ENCODE peak calls at places on chromosomes 3 and 15, in nine cellular contexts. One of them, this sample, is unnamed.

GRCh38 chr15:40454904-40455391 is 14.2 kb downstream of the BAHD1 start:
- DNase-seq in heart left ventricle: no peak
- DNase-seq in skeletal muscle cell: no peak
- DNase-seq in esophagus squamous epithelium: no peak
- DNase-seq in naive thymus-derived CD4-positive, alpha-beta T cell: no peak
- DNase-seq in fibroblast of mammary gland: peak; percentile 68
- DNase-seq in right cardiac atrium: peak; percentile 13
- DNase-seq in thyroid gland: no peak
- DNase-seq in cardiac muscle cell: no peak
- DNase-seq in this sample: peak; percentile 47

GRCh38 chr3:61783993-61784718 is 222.8 kb downstream of the PTPRG start:
- DNase-seq in esophagus squamous epithelium: no peak
- DNase-seq in fibroblast of mammary gland: peak; percentile 87
- DNase-seq in heart left ventricle: no peak
- DNase-seq in thyroid gland: no peak
- DNase-seq in skeletal muscle cell: peak; percentile 58
- DNase-seq in cardiac muscle cell: no peak
- DNase-seq in naive thymus-derived CD4-positive, alpha-beta T cell: no peak
- DNase-seq in right cardiac atrium: no peak
- DNase-seq in this sample: peak; percentile 34

GRCh38 chr3:139288266-139288821 is 55.5 kb upstream of the MRPS22 start:
- DNase-seq in cardiac muscle cell: peak; percentile 44
- DNase-seq in right cardiac atrium: no peak
- DNase-seq in naive thymus-derived CD4-positive, alpha-beta T cell: no peak
- DNase-seq in esophagus squamous epithelium: no peak
- DNase-seq in fibroblast of mammary gland: no peak
- DNase-seq in heart left ventricle: peak; percentile 66
- DNase-seq in skeletal muscle cell: no peak
- DNase-seq in thyroid gland: no peak
- DNase-seq in this sample: no peak

GRCh38 chr3:88784925-88785324 is 322.5 kb upstream of the EPHA3 start:
- DNase-seq in heart left ventricle: no peak
- DNase-seq in right cardiac atrium: no peak
- DNase-seq in naive thymus-derived CD4-positive, alpha-beta T cell: no peak
- DNase-seq in esophagus squamous epithelium: no peak
- DNase-seq in fibroblast of mammary gland: no peak
- DNase-seq in skeletal muscle cell: no peak
- DNase-seq in cardiac muscle cell: no peak
- DNase-seq in thyroid gland: no peak
- DNase-seq in this sample: no peak

GRCh38 chr15:89143503-89144162 is 55.4 kb downstream of the ABHD2 start:
- DNase-seq in fibroblast of mammary gland: peak; percentile 94
- DNase-seq in esophagus squamous epithelium: no peak
- DNase-seq in cardiac muscle cell: no peak
- DNase-seq in skeletal muscle cell: peak; percentile 83
- DNase-seq in naive thymus-derived CD4-positive, alpha-beta T cell: no peak
- DNase-seq in heart left ventricle: no peak
- DNase-seq in right cardiac atrium: no peak
- DNase-seq in thyroid gland: no peak
- DNase-seq in this sample: peak; percentile 95

GRCh38 chr3:13088020-13089006 is 15.1 kb upstream of the IQSEC1 start:
- DNase-seq in fibroblast of mammary gland: no peak
- DNase-seq in naive thymus-derived CD4-positive, alpha-beta T cell: no peak
- DNase-seq in skeletal muscle cell: no peak
- DNase-seq in cardiac muscle cell: no peak
- DNase-seq in esophagus squamous epithelium: no peak
- DNase-seq in right cardiac atrium: no peak
- DNase-seq in thyroid gland: no peak
- DNase-seq in heart left ventricle: peak; percentile 44
- DNase-seq in this sample: no peak

GRCh38 chr3:39415983-39416382 is 9.5 kb downstream of the RPSA start:
- DNase-seq in fibroblast of mammary gland: no peak
- DNase-seq in right cardiac atrium: no peak
- DNase-seq in naive thymus-derived CD4-positive, alpha-beta T cell: no peak
- DNase-seq in skeletal muscle cell: no peak
- DNase-seq in esophagus squamous epithelium: no peak
- DNase-seq in heart left ventricle: no peak
- DNase-seq in thyroid gland: no peak
- DNase-seq in cardiac muscle cell: no peak
- DNase-seq in this sample: no peak

GRCh38 chr3:30970183-30970582 is 75.7 kb upstream of the GADL1 start:
- DNase-seq in fibroblast of mammary gland: peak; percentile 16
- DNase-seq in esophagus squamous epithelium: no peak
- DNase-seq in right cardiac atrium: no peak
- DNase-seq in thyroid gland: no peak
- DNase-seq in skeletal muscle cell: no peak
- DNase-seq in cardiac muscle cell: no peak
- DNase-seq in heart left ventricle: no peak
- DNase-seq in naive thymus-derived CD4-positive, alpha-beta T cell: no peak
- DNase-seq in this sample: peak; percentile 12

GRCh38 chr3:139187154-139187553 is 142.5 kb upstream of the PRR23C start:
- DNase-seq in fibroblast of mammary gland: no peak
- DNase-seq in heart left ventricle: no peak
- DNase-seq in thyroid gland: no peak
- DNase-seq in cardiac muscle cell: peak; percentile 64
- DNase-seq in skeletal muscle cell: no peak
- DNase-seq in esophagus squamous epithelium: no peak
- DNase-seq in naive thymus-derived CD4-positive, alpha-beta T cell: no peak
- DNase-seq in right cardiac atrium: no peak
- DNase-seq in this sample: no peak

GRCh38 chr3:50154840-50155490 is at the start of gene SEMA3F:
- DNase-seq in esophagus squamous epithelium: no peak
- DNase-seq in cardiac muscle cell: peak; percentile 92
- DNase-seq in skeletal muscle cell: no peak
- DNase-seq in fibroblast of mammary gland: peak; percentile 35
- DNase-seq in heart left ventricle: peak; percentile 81
- DNase-seq in thyroid gland: peak; percentile 81
- DNase-seq in naive thymus-derived CD4-positive, alpha-beta T cell: peak; percentile 35
- DNase-seq in right cardiac atrium: peak; percentile 67
- DNase-seq in this sample: peak; percentile 90

GRCh38 chr3:65448120-65448519 is 590.6 kb downstream of the MAGI1 start:
- DNase-seq in right cardiac atrium: no peak
- DNase-seq in fibroblast of mammary gland: no peak
- DNase-seq in heart left ventricle: no peak
- DNase-seq in esophagus squamous epithelium: no peak
- DNase-seq in skeletal muscle cell: no peak
- DNase-seq in naive thymus-derived CD4-positive, alpha-beta T cell: no peak
- DNase-seq in cardiac muscle cell: no peak
- DNase-seq in thyroid gland: no peak
- DNase-seq in this sample: no peak

GRCh38 chr15:54094661-54095060 is 116.4 kb downstream of the UNC13C start:
- DNase-seq in esophagus squamous epithelium: no peak
- DNase-seq in skeletal muscle cell: no peak
- DNase-seq in naive thymus-derived CD4-positive, alpha-beta T cell: no peak
- DNase-seq in cardiac muscle cell: no peak
- DNase-seq in thyroid gland: no peak
- DNase-seq in heart left ventricle: no peak
- DNase-seq in right cardiac atrium: no peak
- DNase-seq in fibroblast of mammary gland: no peak
- DNase-seq in this sample: no peak

GRCh38 chr3:32222950-32223349 is 15.5 kb upstream of the CMTM8 start:
- DNase-seq in heart left ventricle: no peak
- DNase-seq in skeletal muscle cell: no peak
- DNase-seq in cardiac muscle cell: no peak
- DNase-seq in fibroblast of mammary gland: no peak
- DNase-seq in thyroid gland: no peak
- DNase-seq in naive thymus-derived CD4-positive, alpha-beta T cell: no peak
- DNase-seq in right cardiac atrium: no peak
- DNase-seq in esophagus squamous epithelium: no peak
- DNase-seq in this sample: no peak

GRCh38 chr15:74889882-74890768 is at the start of gene MPI:
- DNase-seq in cardiac muscle cell: peak; percentile 92
- DNase-seq in esophagus squamous epithelium: no peak
- DNase-seq in fibroblast of mammary gland: peak; percentile 67
- DNase-seq in right cardiac atrium: peak; percentile 87
- DNase-seq in naive thymus-derived CD4-positive, alpha-beta T cell: peak; percentile 75
- DNase-seq in heart left ventricle: peak; percentile 93
- DNase-seq in skeletal muscle cell: peak; percentile 45
- DNase-seq in thyroid gland: peak; percentile 81
- DNase-seq in this sample: peak; percentile 95

GRCh38 chr3:132354916-132355702 is 37.9 kb downstream of the ACP3 start:
- DNase-seq in heart left ventricle: no peak
- DNase-seq in thyroid gland: no peak
- DNase-seq in esophagus squamous epithelium: no peak
- DNase-seq in skeletal muscle cell: no peak
- DNase-seq in cardiac muscle cell: no peak
- DNase-seq in right cardiac atrium: no peak
- DNase-seq in fibroblast of mammary gland: no peak
- DNase-seq in naive thymus-derived CD4-positive, alpha-beta T cell: no peak
- DNase-seq in this sample: no peak

GRCh38 chr3:45381168-45381852 is 7.1 kb upstream of the LARS2 start:
- DNase-seq in skeletal muscle cell: no peak
- DNase-seq in fibroblast of mammary gland: no peak
- DNase-seq in thyroid gland: no peak
- DNase-seq in esophagus squamous epithelium: no peak
- DNase-seq in heart left ventricle: no peak
- DNase-seq in naive thymus-derived CD4-positive, alpha-beta T cell: no peak
- DNase-seq in right cardiac atrium: no peak
- DNase-seq in cardiac muscle cell: peak; percentile 34
- DNase-seq in this sample: no peak

GRCh38 chr15:96322401-96323249 is 7.9 kb upstream of the NR2F2 start:
- DNase-seq in fibroblast of mammary gland: peak; percentile 43
- DNase-seq in skeletal muscle cell: no peak
- DNase-seq in right cardiac atrium: peak; percentile 58
- DNase-seq in thyroid gland: peak; percentile 5
- DNase-seq in naive thymus-derived CD4-positive, alpha-beta T cell: no peak
- DNase-seq in heart left ventricle: peak; percentile 69
- DNase-seq in esophagus squamous epithelium: no peak
- DNase-seq in cardiac muscle cell: no peak
- DNase-seq in this sample: no peak

GRCh38 chr15:96324192-96324895 is 6.2 kb upstream of the NR2F2 start:
- DNase-seq in esophagus squamous epithelium: no peak
- DNase-seq in right cardiac atrium: peak; percentile 51
- DNase-seq in skeletal muscle cell: no peak
- DNase-seq in cardiac muscle cell: no peak
- DNase-seq in thyroid gland: no peak
- DNase-seq in naive thymus-derived CD4-positive, alpha-beta T cell: no peak
- DNase-seq in fibroblast of mammary gland: peak; percentile 63
- DNase-seq in heart left ventricle: no peak
- DNase-seq in this sample: peak; percentile 52

GRCh38 chr15:96323250-96324162 is 7.0 kb upstream of the NR2F2 start:
- DNase-seq in esophagus squamous epithelium: no peak
- DNase-seq in cardiac muscle cell: no peak
- DNase-seq in right cardiac atrium: no peak
- DNase-seq in thyroid gland: no peak
- DNase-seq in skeletal muscle cell: no peak
- DNase-seq in naive thymus-derived CD4-positive, alpha-beta T cell: no peak
- DNase-seq in fibroblast of mammary gland: no peak
- DNase-seq in heart left ventricle: no peak
- DNase-seq in this sample: no peak

GRCh38 chr15:96321422-96322391 is 8.8 kb upstream of the NR2F2 start:
- DNase-seq in heart left ventricle: peak; percentile 73
- DNase-seq in thyroid gland: peak; percentile 7
- DNase-seq in naive thymus-derived CD4-positive, alpha-beta T cell: no peak
- DNase-seq in cardiac muscle cell: no peak
- DNase-seq in right cardiac atrium: peak; percentile 51
- DNase-seq in skeletal muscle cell: no peak
- DNase-seq in fibroblast of mammary gland: peak; percentile 26
- DNase-seq in esophagus squamous epithelium: no peak
- DNase-seq in this sample: no peak

DNA sequence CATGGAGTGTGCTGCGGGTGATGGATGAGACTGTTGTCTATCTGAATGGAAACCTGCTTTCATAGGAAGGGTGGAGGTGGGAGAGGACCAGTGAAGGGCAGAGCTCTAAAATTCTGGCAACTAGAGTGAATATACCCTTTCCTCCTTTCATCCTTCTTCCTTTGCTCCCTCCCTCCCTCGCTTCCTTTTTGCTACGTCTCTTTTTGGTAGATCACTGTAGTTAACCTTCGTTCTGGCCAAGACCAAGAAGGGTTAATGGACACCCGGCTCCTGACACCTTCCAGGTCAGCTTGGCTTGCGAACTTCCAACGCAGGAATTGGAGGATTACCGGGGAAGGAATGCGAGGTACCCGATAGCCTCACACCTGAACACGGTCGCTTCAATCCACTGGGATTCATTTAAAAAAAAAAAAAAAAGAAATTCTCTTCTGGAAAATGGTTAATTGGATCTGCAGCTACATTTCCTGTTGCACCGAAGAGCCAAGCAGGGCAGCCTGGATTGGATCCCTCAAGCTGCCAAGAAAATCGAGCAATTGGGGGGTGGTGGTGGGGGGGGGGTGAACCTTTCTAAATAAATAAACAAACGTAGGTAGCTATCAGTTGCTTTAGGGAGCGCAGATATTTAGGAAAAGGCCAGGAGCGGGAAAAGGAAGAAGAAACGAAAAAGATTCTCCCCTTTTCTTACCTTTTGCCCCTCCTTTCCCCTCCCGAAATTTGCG is 9.6 kb upstream of the NR2F2 start:
- DNase-seq in naive thymus-derived CD4-positive, alpha-beta T cell: no peak
- DNase-seq in thyroid gland: no peak
- DNase-seq in heart left ventricle: no peak
- DNase-seq in fibroblast of mammary gland: no peak
- DNase-seq in skeletal muscle cell: no peak
- DNase-seq in cardiac muscle cell: no peak
- DNase-seq in right cardiac atrium: no peak
- DNase-seq in esophagus squamous epithelium: no peak
- DNase-seq in this sample: no peak
- H3K4me3 ChIP-seq in naive thymus-derived CD4-positive, alpha-beta T cell: no peak overlapping the region
- H3K4me3 ChIP-seq in thyroid gland: no peak overlapping the region
- H3K4me3 ChIP-seq in heart left ventricle: peak overlapping the region; percentile 55
- H3K4me3 ChIP-seq in fibroblast of mammary gland: peak overlapping the region; percentile 40
- H3K4me3 ChIP-seq in skeletal muscle cell: peak overlapping the region; percentile 35
- H3K4me3 ChIP-seq in cardiac muscle cell: no peak overlapping the region
- H3K4me3 ChIP-seq in right cardiac atrium: peak overlapping the region; percentile 68
- H3K4me3 ChIP-seq in esophagus squamous epithelium: peak overlapping the region; percentile 53
- H3K4me3 ChIP-seq in this sample: peak overlapping the region; percentile 79

GRCh38 chr3:129486057-129487035 is 42.1 kb upstream of the RHO start:
- DNase-seq in fibroblast of mammary gland: peak; percentile 95
- DNase-seq in right cardiac atrium: no peak
- DNase-seq in naive thymus-derived CD4-positive, alpha-beta T cell: no peak
- DNase-seq in cardiac muscle cell: peak; percentile 72
- DNase-seq in heart left ventricle: no peak
- DNase-seq in skeletal muscle cell: peak; percentile 69
- DNase-seq in esophagus squamous epithelium: no peak
- DNase-seq in thyroid gland: no peak
- DNase-seq in this sample: peak; percentile 84
- H3K4me3 ChIP-seq in fibroblast of mammary gland: no peak overlapping the region
- H3K4me3 ChIP-seq in right cardiac atrium: no peak overlapping the region
- H3K4me3 ChIP-seq in naive thymus-derived CD4-positive, alpha-beta T cell: no peak overlapping the region
- H3K4me3 ChIP-seq in cardiac muscle cell: no peak overlapping the region
- H3K4me3 ChIP-seq in heart left ventricle: no peak overlapping the region
- H3K4me3 ChIP-seq in skeletal muscle cell: no peak overlapping the region
- H3K4me3 ChIP-seq in esophagus squamous epithelium: no peak overlapping the region
- H3K4me3 ChIP-seq in thyroid gland: no peak overlapping the region
- H3K4me3 ChIP-seq in this sample: peak overlapping the region; percentile 70

GRCh38 chr3:141233457-141234161 is 2.0 kb downstream of the PXYLP1 start:
- DNase-seq in right cardiac atrium: no peak
- DNase-seq in cardiac muscle cell: no peak
- DNase-seq in fibroblast of mammary gland: no peak
- DNase-seq in naive thymus-derived CD4-positive, alpha-beta T cell: no peak
- DNase-seq in esophagus squamous epithelium: no peak
- DNase-seq in skeletal muscle cell: no peak
- DNase-seq in heart left ventricle: no peak
- DNase-seq in thyroid gland: no peak
- DNase-seq in this sample: no peak
- H3K4me3 ChIP-seq in right cardiac atrium: no peak overlapping the region
- H3K4me3 ChIP-seq in cardiac muscle cell: no peak overlapping the region
- H3K4me3 ChIP-seq in fibroblast of mammary gland: no peak overlapping the region
- H3K4me3 ChIP-seq in naive thymus-derived CD4-positive, alpha-beta T cell: no peak overlapping the region
- H3K4me3 ChIP-seq in esophagus squamous epithelium: no peak overlapping the region
- H3K4me3 ChIP-seq in skeletal muscle cell: no peak overlapping the region
- H3K4me3 ChIP-seq in heart left ventricle: no peak overlapping the region
- H3K4me3 ChIP-seq in thyroid gland: no peak overlapping the region
- H3K4me3 ChIP-seq in this sample: no peak overlapping the region

GRCh38 chr3:190345027-190345821 is 23.0 kb upstream of the CLDN1 start:
- DNase-seq in heart left ventricle: no peak
- DNase-seq in thyroid gland: peak; percentile 65
- DNase-seq in fibroblast of mammary gland: peak; percentile 86
- DNase-seq in skeletal muscle cell: peak; percentile 78
- DNase-seq in right cardiac atrium: no peak
- DNase-seq in naive thymus-derived CD4-positive, alpha-beta T cell: no peak
- DNase-seq in esophagus squamous epithelium: no peak
- DNase-seq in cardiac muscle cell: peak; percentile 7
- DNase-seq in this sample: peak; percentile 86
- H3K4me3 ChIP-seq in heart left ventricle: no peak overlapping the region
- H3K4me3 ChIP-seq in thyroid gland: no peak overlapping the region
- H3K4me3 ChIP-seq in fibroblast of mammary gland: no peak overlapping the region
- H3K4me3 ChIP-seq in skeletal muscle cell: no peak overlapping the region
- H3K4me3 ChIP-seq in right cardiac atrium: no peak overlapping the region
- H3K4me3 ChIP-seq in naive thymus-derived CD4-positive, alpha-beta T cell: no peak overlapping the region
- H3K4me3 ChIP-seq in esophagus squamous epithelium: no peak overlapping the region
- H3K4me3 ChIP-seq in cardiac muscle cell: no peak overlapping the region
- H3K4me3 ChIP-seq in this sample: peak overlapping the region; percentile 26